ENCODE peak calls at places on chromosome 21, in five cellular contexts. E, L, Q, R and J are unnamed samples.

GRCh38 chr21:38992737-38993136 is 187.0 kb downstream of the ETS2 start:
- DNase-seq in E (no peak), L (no peak), Q (no peak), R (no peak), J (no peak)

GRCh38 chr21:17523007-17523451 is 10.2 kb downstream of the CXADR start:
- DNase-seq in E (no peak), L (no peak), Q (no peak), R (peak; percentile 65), J (no peak)

GRCh38 chr21:21436012-21436545 is 437.9 kb downstream of the NCAM2 start:
- DNase-seq in E (no peak), L (no peak), Q (no peak), R (no peak), J (no peak)

GRCh38 chr21:26099610-26100219 is 70.9 kb downstream of the APP start:
- DNase-seq in E (no peak), L (no peak), Q (no peak), R (no peak), J (no peak)

GRCh38 chr21:15592271-15592860 is 137.4 kb upstream of the USP25 start:
- DNase-seq in E (no peak), L (no peak), Q (no peak), R (no peak), J (no peak)

GRCh38 chr21:38679531-38679930 is 126.2 kb upstream of the ETS2 start:
- DNase-seq in E (no peak), L (no peak), Q (no peak), R (no peak), J (no peak)

GRCh38 chr21:15023782-15024181 is 41.0 kb downstream of the NRIP1 start:
- DNase-seq in E (no peak), L (no peak), Q (no peak), R (no peak), J (no peak)

GRCh38 chr21:25836396-25836795 is 101.6 kb downstream of the GABPA start:
- DNase-seq in E (no peak), L (no peak), Q (no peak), R (no peak), J (no peak)

GRCh38 chr21:41215856-41216408 is 48.0 kb downstream of the BACE2 start:
- DNase-seq in E (no peak), L (no peak), Q (no peak), R (no peak), J (no peak)

GRCh38 chr21:34790834-34791233 is 122.0 kb downstream of the CLIC6 start:
- DNase-seq in E (no peak), L (no peak), Q (no peak), R (no peak), J (no peak)

GRCh38 chr21:41171210-41171609 is 3.2 kb downstream of the BACE2 start:
- DNase-seq in E (peak; percentile 83), L (no peak), Q (no peak), R (peak; percentile 61), J (peak; percentile 74)

GRCh38 chr21:41396452-41397107 is 29.5 kb upstream of the MX1 start:
- DNase-seq in E (peak; percentile 74), L (no peak), Q (peak; percentile 63), R (no peak), J (peak; percentile 59)

GRCh38 chr21:26849428-26850115 is 4.4 kb upstream of the ADAMTS1 start:
- DNase-seq in E (no peak), L (no peak), Q (no peak), R (no peak), J (no peak)

GRCh38 chr21:38567577-38568360 is 69.5 kb upstream of the ERG start:
- DNase-seq in E (no peak), L (no peak), Q (peak; percentile 58), R (no peak), J (peak; percentile 24)

GRCh38 chr21:15065381-15066230 is 806 bp upstream of the NRIP1 start:
- DNase-seq in E (peak; percentile 63), L (peak; percentile 76), Q (peak; percentile 89), R (peak; percentile 94), J (peak; percentile 89)

GRCh38 chr21:25837545-25838263 is 102.9 kb downstream of the GABPA start:
- DNase-seq in E (no peak), L (no peak), Q (no peak), R (no peak), J (no peak)

GRCh38 chr21:41216486-41216885 is 48.5 kb downstream of the BACE2 start:
- DNase-seq in E (no peak), L (no peak), Q (no peak), R (no peak), J (no peak)

GRCh38 chr21:8992731-8993174 is 1528.6 kb upstream of the TPTE start:
- DNase-seq in E (no peak), L (no peak), Q (peak; percentile 61), R (no peak), J (no peak)

GRCh38 chr21:41964171-41964570 is 10.4 kb upstream of the C2CD2 start:
- DNase-seq in E (no peak), L (no peak), Q (peak; percentile 39), R (peak; percentile 28), J (no peak)

GRCh38 chr21:34779860-34780259 is 111.1 kb downstream of the CLIC6 start:
- DNase-seq in E (no peak), L (no peak), Q (no peak), R (no peak), J (no peak)

GRCh38 chr21:38831526-38832467 is 26.1 kb downstream of the ETS2 start:
- DNase-seq in E (peak; percentile 92), L (no peak), Q (no peak), R (peak; percentile 87), J (peak; percentile 91)

GRCh38 chr21:34812510-34813265 is 143.9 kb downstream of the CLIC6 start:
- DNase-seq in E (no peak), L (no peak), Q (no peak), R (no peak), J (no peak)

GRCh38 chr21:40685121-40685630 is 161.8 kb downstream of the DSCAM start:
- DNase-seq in E (no peak), L (no peak), Q (no peak), R (no peak), J (no peak)

GRCh38 chr21:42194863-42195262 is 24.1 kb upstream of the ABCG1 start:
- DNase-seq in E (peak; percentile 5), L (no peak), Q (no peak), R (no peak), J (no peak)

GRCh38 chr21:16280731-16281130 is 550.9 kb downstream of the USP25 start:
- DNase-seq in E (no peak), L (no peak), Q (no peak), R (no peak), J (no peak)

GRCh38 chr21:27735699-27736098 is 768.8 kb upstream of the ADAMTS5 start:
- DNase-seq in E (no peak), L (no peak), Q (no peak), R (no peak), J (no peak)

GRCh38 chr21:36705679-36706481 is 7.0 kb downstream of the SIM2 start:
- DNase-seq in E (no peak), L (no peak), Q (peak; percentile 84), R (peak; percentile 34), J (no peak)
- TF ChIP-seq CTCF in E (no peak), L (no peak), Q (peak; percentile 75), R (no peak), J (no peak)

DNA sequence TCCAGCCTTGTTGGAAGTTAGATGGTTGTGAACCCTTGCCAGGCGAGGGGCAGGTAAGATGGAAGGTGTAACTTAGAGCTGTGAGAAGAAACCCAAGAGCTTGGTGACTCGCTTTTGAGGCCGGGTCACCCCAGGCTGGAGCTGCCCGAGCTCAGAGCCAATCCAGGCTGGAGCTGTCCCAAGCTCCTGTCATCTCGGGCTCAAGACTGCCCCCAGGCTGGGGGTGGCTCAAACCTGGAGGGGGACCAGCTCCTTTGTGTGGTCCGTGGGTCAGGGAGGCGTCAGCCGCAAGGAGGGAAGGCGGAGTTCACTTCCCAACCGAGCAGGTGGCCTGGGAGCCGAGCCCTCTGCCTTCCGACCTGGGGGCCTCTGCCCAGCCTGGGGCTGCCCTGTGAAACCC is 2.0 kb downstream of the HUNK start:
- DNase-seq in E (no peak), L (no peak), Q (peak; percentile 81), R (no peak), J (no peak)
- H3K27ac ChIP-seq in E (peak overlapping the region; percentile 76), L (no peak overlapping the region), Q (no peak overlapping the region), R (no peak overlapping the region), J (no peak overlapping the region)

DNA sequence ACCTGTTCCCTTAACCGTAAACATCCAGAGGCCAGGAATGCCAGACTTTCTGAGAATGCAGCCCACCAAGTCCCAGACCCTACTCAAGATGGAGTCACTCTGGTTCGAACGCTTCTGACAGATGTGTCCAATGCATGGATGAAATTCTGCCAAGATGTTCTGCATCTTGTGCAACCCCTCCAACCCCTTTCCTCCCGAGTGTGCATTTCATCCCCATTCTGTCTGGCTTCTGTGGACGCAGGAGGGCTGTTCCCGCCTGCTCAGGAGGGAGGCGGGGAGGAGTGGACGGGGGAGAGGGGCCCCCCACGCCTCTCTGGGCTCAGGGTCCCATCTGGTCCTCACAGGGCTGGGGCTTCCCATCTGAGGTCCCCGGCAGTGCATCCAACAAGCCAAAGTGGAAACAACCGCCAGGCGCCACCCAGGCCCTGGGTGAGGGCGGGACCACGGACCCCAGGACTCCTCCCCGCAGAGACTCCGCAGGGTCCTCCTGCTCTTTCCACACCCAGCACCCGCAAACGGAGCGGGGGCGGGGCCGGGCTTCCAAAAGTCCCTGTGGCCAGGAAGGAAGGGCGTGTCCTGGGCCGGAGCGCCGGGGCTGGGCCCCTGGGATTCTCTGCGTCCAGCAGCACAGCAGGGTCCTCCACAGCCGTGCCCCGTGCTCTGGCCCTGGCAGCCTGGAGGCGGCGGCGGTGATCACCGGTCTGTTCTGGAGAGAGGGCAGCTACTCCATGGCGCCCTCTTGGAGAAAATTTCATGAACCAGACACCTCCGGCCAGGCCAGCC is 27.7 kb upstream of the SUMO3 start:
- DNase-seq in E (peak; percentile 50), L (peak; percentile 81), Q (peak; percentile 95), R (peak; percentile 73), J (peak; percentile 79)
- TF ChIP-seq CTCF in E (no peak), L (peak; percentile 57), Q (peak; percentile 73), R (peak; percentile 29), J (no peak)

DNA sequence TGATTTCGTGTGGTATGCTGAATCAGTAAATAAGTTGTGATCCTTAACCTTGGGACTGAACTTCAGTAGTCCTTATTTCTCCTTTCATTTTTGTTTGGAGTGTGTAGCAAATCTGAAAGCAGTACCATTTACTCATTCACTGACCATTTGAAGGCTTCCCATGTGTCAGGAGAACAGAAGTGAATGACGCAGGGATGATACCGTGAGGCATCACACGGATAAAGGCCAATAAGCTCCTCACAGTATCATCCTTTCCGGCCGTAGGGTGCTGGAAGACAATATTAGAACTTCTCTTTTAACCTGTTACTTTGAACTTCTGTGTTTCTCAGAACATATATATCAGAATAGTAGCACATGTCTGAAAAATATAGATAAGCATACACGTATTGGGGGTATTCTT is 21.3 kb downstream of the BACH1 start:
- DNase-seq in E (no peak), L (no peak), Q (no peak), R (no peak), J (no peak)
- H3K27ac ChIP-seq in E (no peak overlapping the region), L (no peak overlapping the region), Q (no peak overlapping the region), R (no peak overlapping the region), J (no peak overlapping the region)